ENCODE peak calls at places on chromosomes 3 and 15, in seven cellular contexts. One of them, this sample, is unnamed.
A peak's percentile ranks its signal among the peaks of the same experiment; 100 is the strongest.

GRCh38 chr3:195450731-195451229 is 8.0 kb upstream of the ACAP2 start:
- DNase-seq in activated CD8-positive, alpha-beta T cell treated with anti-CD3 and anti-CD28 coated beads, Interleukin-2, amount 10 ng/mL, durations not matched to agents 7 days and 5 days: no peak
- DNase-seq in glutamatergic neuron: no peak
- DNase-seq in stomach: no peak
- DNase-seq in memory B cell: no peak
- DNase-seq in NCI-H524: peak; percentile 97
- DNase-seq in progenitor cell of endocrine pancreas: no peak
- DNase-seq in this sample: no peak

GRCh38 chr15:26893351-26894065 is 26.6 kb downstream of the GABRA5 start:
- DNase-seq in progenitor cell of endocrine pancreas: no peak
- DNase-seq in activated CD8-positive, alpha-beta T cell treated with anti-CD3 and anti-CD28 coated beads, Interleukin-2, amount 10 ng/mL, durations not matched to agents 7 days and 5 days: no peak
- DNase-seq in NCI-H524: no peak
- DNase-seq in stomach: no peak
- DNase-seq in glutamatergic neuron: no peak
- DNase-seq in memory B cell: no peak
- DNase-seq in this sample: no peak

GRCh38 chr3:139358857-139359562 is 15.2 kb downstream of the MRPS22 start:
- DNase-seq in activated CD8-positive, alpha-beta T cell treated with anti-CD3 and anti-CD28 coated beads, Interleukin-2, amount 10 ng/mL, durations not matched to agents 7 days and 5 days: no peak
- DNase-seq in stomach: no peak
- DNase-seq in memory B cell: no peak
- DNase-seq in NCI-H524: peak; percentile 63
- DNase-seq in progenitor cell of endocrine pancreas: no peak
- DNase-seq in glutamatergic neuron: no peak
- DNase-seq in this sample: no peak

GRCh38 chr3:86840814-86841213 is 150.1 kb downstream of the VGLL3 start:
- DNase-seq in progenitor cell of endocrine pancreas: no peak
- DNase-seq in NCI-H524: no peak
- DNase-seq in memory B cell: no peak
- DNase-seq in stomach: no peak
- DNase-seq in glutamatergic neuron: no peak
- DNase-seq in activated CD8-positive, alpha-beta T cell treated with anti-CD3 and anti-CD28 coated beads, Interleukin-2, amount 10 ng/mL, durations not matched to agents 7 days and 5 days: no peak
- DNase-seq in this sample: no peak

GRCh38 chr3:125125822-125126245 is 70.0 kb upstream of the HEG1 start:
- DNase-seq in activated CD8-positive, alpha-beta T cell treated with anti-CD3 and anti-CD28 coated beads, Interleukin-2, amount 10 ng/mL, durations not matched to agents 7 days and 5 days: peak; percentile 67
- DNase-seq in memory B cell: no peak
- DNase-seq in progenitor cell of endocrine pancreas: no peak
- DNase-seq in stomach: no peak
- DNase-seq in glutamatergic neuron: no peak
- DNase-seq in NCI-H524: no peak
- DNase-seq in this sample: no peak

GRCh38 chr15:38593523-38593922 is 28.9 kb upstream of the RASGRP1 start:
- DNase-seq in memory B cell: no peak
- DNase-seq in stomach: peak; percentile 41
- DNase-seq in glutamatergic neuron: no peak
- DNase-seq in progenitor cell of endocrine pancreas: no peak
- DNase-seq in activated CD8-positive, alpha-beta T cell treated with anti-CD3 and anti-CD28 coated beads, Interleukin-2, amount 10 ng/mL, durations not matched to agents 7 days and 5 days: no peak
- DNase-seq in NCI-H524: no peak
- DNase-seq in this sample: no peak

GRCh38 chr3:183018416-183019192 is 38.3 kb upstream of the DCUN1D1 start:
- DNase-seq in activated CD8-positive, alpha-beta T cell treated with anti-CD3 and anti-CD28 coated beads, Interleukin-2, amount 10 ng/mL, durations not matched to agents 7 days and 5 days: no peak
- DNase-seq in memory B cell: no peak
- DNase-seq in stomach: no peak
- DNase-seq in progenitor cell of endocrine pancreas: no peak
- DNase-seq in NCI-H524: no peak
- DNase-seq in glutamatergic neuron: no peak
- DNase-seq in this sample: no peak

GRCh38 chr3:194748229-194748628 is 62.5 kb downstream of the FAM43A start:
- DNase-seq in glutamatergic neuron: no peak
- DNase-seq in activated CD8-positive, alpha-beta T cell treated with anti-CD3 and anti-CD28 coated beads, Interleukin-2, amount 10 ng/mL, durations not matched to agents 7 days and 5 days: no peak
- DNase-seq in stomach: no peak
- DNase-seq in progenitor cell of endocrine pancreas: no peak
- DNase-seq in memory B cell: no peak
- DNase-seq in NCI-H524: no peak
- DNase-seq in this sample: peak; percentile 40

GRCh38 chr3:4749567-4750002 is 229.7 kb upstream of the BHLHE40 start:
- DNase-seq in glutamatergic neuron: no peak
- DNase-seq in memory B cell: no peak
- DNase-seq in activated CD8-positive, alpha-beta T cell treated with anti-CD3 and anti-CD28 coated beads, Interleukin-2, amount 10 ng/mL, durations not matched to agents 7 days and 5 days: no peak
- DNase-seq in progenitor cell of endocrine pancreas: no peak
- DNase-seq in NCI-H524: no peak
- DNase-seq in stomach: no peak
- DNase-seq in this sample: no peak

GRCh38 chr15:64706011-64706911 is 69.1 kb downstream of the RBPMS2 start:
- DNase-seq in NCI-H524: no peak
- DNase-seq in activated CD8-positive, alpha-beta T cell treated with anti-CD3 and anti-CD28 coated beads, Interleukin-2, amount 10 ng/mL, durations not matched to agents 7 days and 5 days: no peak
- DNase-seq in glutamatergic neuron: no peak
- DNase-seq in stomach: no peak
- DNase-seq in memory B cell: no peak
- DNase-seq in progenitor cell of endocrine pancreas: no peak
- DNase-seq in this sample: no peak

This sample was measured in suprapubic skin.